ENCODE peak calls at places on chromosomes 12 and 14, in six cellular contexts. Z is mesenchymal stem cell; M is psoas muscle; N is CD4-positive, alpha-beta memory T cell; L is kidney epithelial cell; I is astrocyte of the spinal cord. D is an unnamed sample.

GRCh38 chr12:12282202-12282601 is 15.4 kb upstream of the LRP6 start:
- DNase-seq in Z (no peak), M (no peak), L (no peak), N (no peak), I (no peak), D (no peak)

GRCh38 chr12:570237-570925 is 92.9 kb downstream of the NINJ2 start:
- DNase-seq in I (peak; percentile 85), M (peak; percentile 86), N (no peak), L (peak; percentile 52), Z (peak; percentile 92), D (peak; percentile 86)

GRCh38 chr14:23364604-23365352 is at the start of gene EFS:
- DNase-seq in I (peak; percentile 9), M (peak; percentile 58), Z (peak; percentile 52), L (no peak), N (no peak), D (peak; percentile 15)

GRCh38 chr12:68119724-68120211 is 39.8 kb downstream of the IFNG start:
- DNase-seq in L (no peak), N (peak; percentile 60), Z (no peak), M (no peak), I (no peak), D (no peak)

GRCh38 chr14:99718811-99719192 is 34.7 kb downstream of the CYP46A1 start:
- DNase-seq in M (no peak), Z (no peak), N (no peak), L (no peak), I (no peak), D (no peak)

GRCh38 chr12:1977109-1977508 is 27.1 kb downstream of the DCP1B start:
- DNase-seq in I (no peak), N (no peak), Z (no peak), L (no peak), M (no peak), D (no peak)

GRCh38 chr12:112140728-112141127 is 15.4 kb downstream of the TRAFD1 start:
- DNase-seq in M (no peak), Z (no peak), N (no peak), L (no peak), I (no peak), D (no peak)

GRCh38 chr14:95146079-95146771 is 11.1 kb downstream of the DICER1 start:
- DNase-seq in M (no peak), N (no peak), L (no peak), Z (no peak), I (no peak), D (no peak)

GRCh38 chr12:52423035-52423434 is 11.1 kb downstream of the KRT75 start:
- DNase-seq in Z (no peak), N (no peak), I (no peak), M (no peak), L (no peak), D (no peak)

GRCh38 chr12:8026282-8026637 is 6.3 kb upstream of the FOXJ2 start:
- DNase-seq in I (no peak), M (no peak), Z (peak; percentile 91), L (no peak), N (no peak), D (no peak)

GRCh38 chr12:105769486-105769885 is 369.3 kb downstream of the NUAK1 start:
- DNase-seq in N (no peak), I (no peak), M (no peak), L (no peak), Z (peak; percentile 10), D (no peak)

GRCh38 chr14:60151715-60152114 is 13.5 kb downstream of the DHRS7 start:
- DNase-seq in N (peak; percentile 85), Z (peak; percentile 95), L (peak; percentile 44), I (peak; percentile 72), M (peak; percentile 88), D (peak; percentile 94)

GRCh38 chr14:96189288-96189711 is 15.3 kb upstream of the BDKRB2 start:
- DNase-seq in N (no peak), M (no peak), Z (peak; percentile 53), I (no peak), L (no peak), D (peak; percentile 69)

GRCh38 chr12:27185234-27186045 is 58.6 kb upstream of the STK38L start:
- DNase-seq in N (peak; percentile 51), I (peak; percentile 90), L (no peak), M (no peak), Z (peak; percentile 83), D (peak; percentile 73)

GRCh38 chr14:69043007-69043444 is 63.9 kb upstream of the ACTN1 start:
- DNase-seq in L (no peak), I (no peak), N (no peak), Z (no peak), M (peak; percentile 44), D (no peak)

GRCh38 chr12:14157129-14157747 is 175.8 kb upstream of the GRIN2B start:
- DNase-seq in Z (no peak), N (no peak), M (no peak), I (no peak), L (no peak), D (no peak)

GRCh38 chr12:92146865-92147264 is 1.2 kb upstream of the BTG1 start:
- DNase-seq in Z (peak; percentile 23), N (no peak), M (no peak), I (no peak), L (no peak), D (no peak)

GRCh38 chr12:122830517-122831214 is 4.6 kb upstream of the HIP1R start:
- DNase-seq in L (no peak), I (peak; percentile 64), Z (peak; percentile 73), N (no peak), M (no peak), D (peak; percentile 95)

GRCh38 chr14:71317385-71318096 is 410.3 kb downstream of the PCNX1 start:
- DNase-seq in I (no peak), M (no peak), Z (no peak), L (no peak), N (no peak), D (no peak)

GRCh38 chr14:24325963-24326362 is 8.9 kb downstream of the ADCY4 start:
- DNase-seq in Z (no peak), L (no peak), M (no peak), I (no peak), N (no peak), D (no peak)

GRCh38 chr14:92942136-92942535 is 19.2 kb downstream of the CHGA start:
- DNase-seq in I (no peak), Z (no peak), M (no peak), N (no peak), L (no peak), D (no peak)

GRCh38 chr14:80100681-80101080 is 110.6 kb downstream of the DIO2 start:
- DNase-seq in M (no peak), I (no peak), L (no peak), N (no peak), Z (no peak), D (no peak)

GRCh38 chr12:94204647-94205247 is 56.4 kb downstream of the PLXNC1 start:
- DNase-seq in N (no peak), Z (no peak), M (no peak), I (no peak), L (no peak), D (no peak)

GRCh38 chr14:89240414-89240813 is 176.6 kb downstream of the FOXN3 start:
- DNase-seq in Z (peak; percentile 34), L (no peak), I (peak; percentile 45), N (no peak), M (no peak), D (peak; percentile 64)

GRCh38 chr12:64389154-64389553 is 1.4 kb downstream of the C12orf56 start:
- DNase-seq in N (no peak), L (no peak), Z (no peak), I (no peak), M (no peak), D (no peak)

GRCh38 chr12:10170199-10170598 is 1.7 kb downstream of the OLR1 start:
- DNase-seq in I (no peak), L (no peak), M (no peak), Z (peak; percentile 64), N (no peak), D (no peak)

GRCh38 chr12:42213023-42213422 is 25.0 kb downstream of the YAF2 start:
- DNase-seq in N (no peak), Z (no peak), I (peak; percentile 13), L (peak; percentile 58), M (no peak), D (peak; percentile 11)

GRCh38 chr12:129193263-129193871 is 340.1 kb downstream of the GLT1D1 start:
- DNase-seq in I (peak; percentile 30), Z (no peak), N (no peak), L (no peak), M (no peak), D (no peak)

GRCh38 chr12:46908936-46909635 is 83.3 kb upstream of the SLC38A4 start:
- DNase-seq in L (no peak), I (no peak), N (no peak), M (no peak), Z (no peak), D (no peak)

DNA sequence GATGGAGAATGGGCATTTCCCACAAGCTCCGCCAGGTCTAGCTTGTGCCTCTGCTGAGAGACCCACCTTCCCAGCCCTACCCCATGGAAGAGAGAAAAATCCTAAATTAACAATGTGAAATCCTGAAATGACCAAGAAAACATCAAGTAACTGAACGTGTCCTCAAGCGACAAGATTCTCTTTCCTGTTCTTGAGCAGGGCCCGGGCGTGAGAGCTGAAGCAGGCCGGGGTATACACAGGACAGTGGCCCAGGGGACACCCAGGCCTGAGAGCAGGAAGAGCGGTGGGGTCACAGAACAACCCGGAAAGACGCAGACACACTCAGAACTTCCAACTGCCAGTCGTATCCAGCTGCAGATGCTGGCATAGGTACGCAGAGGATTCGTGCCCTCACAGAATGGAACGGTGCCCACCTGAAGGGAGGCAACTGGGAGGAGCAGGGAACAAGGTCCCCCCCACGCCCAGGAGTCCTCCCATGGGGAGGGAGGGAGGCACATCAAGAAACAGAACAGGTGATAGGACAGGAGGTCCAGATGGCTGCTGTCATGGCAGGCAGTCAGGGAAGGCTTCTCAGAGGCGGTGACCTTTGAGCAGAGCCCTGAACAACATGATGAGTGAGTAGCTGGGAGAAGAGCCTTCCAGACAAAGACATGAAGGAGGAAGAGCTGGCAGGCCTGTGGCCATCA is 9.1 kb downstream of the RIMBP2 start:
- DNase-seq in L (no peak), N (no peak), I (no peak), M (no peak), Z (no peak), D (no peak)
- H3K4me3 ChIP-seq in L (no peak overlapping the region), N (no peak overlapping the region), I (no peak overlapping the region), M (no peak overlapping the region), Z (no peak overlapping the region), D (no peak overlapping the region)

GRCh38 chr14:93977171-93977570 is 801 bp upstream of the ASB2 start:
- DNase-seq in Z (no peak), I (no peak), L (no peak), N (no peak), M (no peak), D (no peak)
- H3K4me3 ChIP-seq in Z (no peak overlapping the region), I (no peak overlapping the region), L (no peak overlapping the region), N (no peak overlapping the region), M (peak overlapping the region; percentile 83), D (no peak overlapping the region)

DNA sequence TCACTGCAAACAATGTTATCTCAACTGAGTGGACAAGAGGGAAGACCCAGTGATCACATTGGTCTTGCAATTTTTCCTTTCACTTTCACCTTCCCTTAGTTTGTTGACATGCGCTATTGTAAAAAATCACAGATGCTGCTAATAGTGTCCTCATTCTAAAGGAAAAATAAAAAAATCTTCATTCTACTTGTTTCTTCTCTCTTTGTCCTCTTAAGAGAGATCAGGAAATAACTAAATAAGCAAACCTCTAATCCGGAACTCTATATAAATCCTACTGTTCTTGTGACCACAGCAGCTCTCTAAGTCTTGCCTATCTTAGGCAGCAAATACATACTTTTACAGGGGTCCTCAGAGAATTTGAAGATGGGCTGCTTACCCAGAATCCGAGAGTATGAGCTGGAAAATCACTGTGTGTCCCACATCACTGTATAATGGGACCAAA is 257.7 kb downstream of the NAV3 start:
- DNase-seq in Z (peak; percentile 63), L (no peak), N (no peak), M (no peak), I (peak; percentile 37), D (no peak)
- H3K4me3 ChIP-seq in Z (no peak overlapping the region), L (peak overlapping the region; percentile 2), N (no peak overlapping the region), M (peak overlapping the region; percentile 42), I (peak overlapping the region; percentile 2), D (peak overlapping the region; percentile 20)

GRCh38 chr12:19276767-19277166 is 147.2 kb downstream of the PLEKHA5 start:
- DNase-seq in L (no peak), Z (no peak), M (no peak), N (no peak), I (no peak), D (no peak)
- H3K4me3 ChIP-seq in L (no peak overlapping the region), Z (no peak overlapping the region), M (no peak overlapping the region), N (no peak overlapping the region), I (no peak overlapping the region), D (no peak overlapping the region)